ENCODE peak calls at places on chromosomes 3 and 15, in seven cellular contexts. D is endothelial cell of umbilical vein, Q is Peyer's patch, J is GM12878, S is heart left ventricle, B is ovary, M is tibial nerve. C is an unnamed sample.

GRCh38 chr3:135895734-135896121 is 69.8 kb upstream of the PPP2R3A start:
- DNase-seq in D (no peak), Q (no peak), J (no peak), S (no peak), B (no peak), M (no peak), C (no peak)

GRCh38 chr15:31970007-31970406 is 60.3 kb upstream of the CHRNA7 start:
- DNase-seq in D (no peak), Q (no peak), J (no peak), S (no peak), B (no peak), M (no peak), C (no peak)

GRCh38 chr3:45972534-45973402 is 22.9 kb downstream of the FYCO1 start:
- DNase-seq in D (no peak), Q (no peak), J (no peak), S (no peak), B (no peak), M (no peak), C (peak)

GRCh38 chr3:36707623-36708409 is 56.5 kb downstream of the DCLK3 start:
- DNase-seq in D (no peak), Q (no peak), J (no peak), S (no peak), B (no peak), M (no peak), C (no peak)

GRCh38 chr15:27481768-27482167 is 510.8 kb downstream of the GABRG3 start:
- DNase-seq in D (no peak), Q (no peak), J (no peak), S (no peak), B (no peak), M (no peak), C (no peak)

GRCh38 chr3:24837601-24838000 is 343.0 kb upstream of the THRB start:
- DNase-seq in D (peak), Q (no peak), J (no peak), S (no peak), B (no peak), M (no peak), C (no peak)

GRCh38 chr3:39095146-39095677 is 12.2 kb downstream of the GORASP1 start:
- DNase-seq in D (no peak), Q (no peak), J (no peak), S (no peak), B (no peak), M (no peak), C (no peak)

GRCh38 chr15:38049876-38050275 is 115.4 kb downstream of the TMCO5A start:
- DNase-seq in D (peak), Q (no peak), J (no peak), S (no peak), B (no peak), M (no peak), C (no peak)

GRCh38 chr3:107988464-107989156 is 102.2 kb downstream of the CD47 start:
- DNase-seq in D (peak), Q (no peak), J (no peak), S (peak), B (peak), M (no peak), C (peak)

GRCh38 chr3:18813300-18813699 is 335.0 kb upstream of the KCNH8 start:
- DNase-seq in D (no peak), Q (no peak), J (no peak), S (no peak), B (no peak), M (no peak), C (no peak)

GRCh38 chr3:193030276-193030675 is 112.6 kb upstream of the MB21D2 start:
- DNase-seq in D (peak), Q (no peak), J (no peak), S (no peak), B (no peak), M (no peak), C (no peak)

DNA sequence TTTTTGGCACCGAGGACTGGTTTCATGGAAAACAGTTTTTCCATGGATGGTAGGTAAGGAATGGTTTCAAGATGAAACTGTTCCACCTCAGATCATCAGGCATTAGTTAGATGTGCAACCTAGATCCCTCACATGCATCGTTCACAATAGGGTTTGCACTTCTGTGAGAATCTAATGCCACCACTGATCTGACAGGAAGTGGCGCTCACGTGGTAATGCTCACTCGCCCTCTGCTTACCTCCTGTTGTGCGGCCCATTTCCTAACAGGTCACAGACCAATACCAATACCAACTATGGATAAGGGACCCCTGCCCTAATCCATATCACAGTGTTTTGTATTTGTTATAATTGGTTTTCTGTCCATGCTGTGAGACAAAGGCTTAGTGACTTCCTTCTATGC is 58.9 kb downstream of the SLMAP start:
- DNase-seq in D (no peak), Q (peak), J (no peak), S (no peak), B (no peak), M (no peak), C (no peak)
- H3K4me3 ChIP-seq in D (no peak), Q (no peak), J (no peak), S (no peak), B (no peak), M (no peak), C (no peak)

GRCh38 chr15:23859008-23859407 is 171.9 kb upstream of the NDN start:
- DNase-seq in D (no peak), Q (no peak), J (no peak), S (no peak), B (no peak), M (no peak), C (no peak)

GRCh38 chr15:23857028-23857641 is 170.0 kb upstream of the NDN start:
- DNase-seq in D (peak), Q (no peak), J (no peak), S (peak), B (no peak), M (no peak), C (peak)

GRCh38 chr15:23855947-23856346 is 168.8 kb upstream of the NDN start:
- DNase-seq in D (no peak), Q (no peak), J (no peak), S (no peak), B (no peak), M (no peak), C (no peak)

GRCh38 chr15:23860290-23860751 is 173.2 kb upstream of the NDN start:
- DNase-seq in D (no peak), Q (no peak), J (no peak), S (no peak), B (no peak), M (no peak), C (no peak)

GRCh38 chr15:23860846-23861245 is 173.7 kb upstream of the NDN start:
- DNase-seq in D (no peak), Q (no peak), J (no peak), S (no peak), B (no peak), M (no peak), C (no peak)
- TF ChIP-seq POLR2A in D (no peak), Q (no peak), J (no peak), S (no peak), B (no peak), M (no peak), C (no peak)

DNA sequence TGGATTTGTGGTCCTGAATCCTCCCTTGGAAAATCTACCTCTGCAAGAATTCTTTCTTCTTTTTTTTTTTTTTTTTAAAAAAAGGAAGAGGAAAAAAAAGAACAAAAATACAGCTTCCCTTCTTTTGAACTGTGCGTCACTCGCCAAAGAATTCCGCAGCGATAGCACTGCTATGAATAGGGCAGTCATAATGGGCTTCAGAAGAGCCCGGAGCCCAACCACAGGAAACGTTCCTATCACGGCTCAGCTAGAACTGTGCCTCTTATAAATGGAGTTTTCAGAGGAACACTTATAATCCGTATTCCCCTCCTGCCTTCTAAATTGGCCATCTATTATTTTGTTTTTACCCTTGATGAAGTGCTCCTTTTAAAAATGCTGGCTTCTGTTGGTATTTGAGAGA is 227.7 kb downstream of the ADAMTS17 start:
- DNase-seq in D (peak), Q (no peak), J (no peak), S (peak), B (peak), M (peak), C (peak)
- H3K4me3 ChIP-seq in D (no peak), Q (no peak), J (no peak), S (peak), B (no peak), M (peak), C (peak)

GRCh38 chr3:156792114-156792513 is 34.0 kb upstream of the LEKR1 start:
- DNase-seq in D (no peak), Q (no peak), J (no peak), S (no peak), B (no peak), M (no peak), C (no peak)

GRCh38 chr3:156787015-156787414 is 39.1 kb upstream of the LEKR1 start:
- DNase-seq in D (no peak), Q (no peak), J (no peak), S (no peak), B (no peak), M (no peak), C (no peak)

GRCh38 chr3:156790141-156790540 is 36.0 kb upstream of the LEKR1 start:
- DNase-seq in D (no peak), Q (no peak), J (no peak), S (no peak), B (no peak), M (no peak), C (no peak)

GRCh38 chr3:156788846-156789245 is 37.3 kb upstream of the LEKR1 start:
- DNase-seq in D (peak), Q (no peak), J (no peak), S (no peak), B (no peak), M (no peak), C (no peak)

DNA sequence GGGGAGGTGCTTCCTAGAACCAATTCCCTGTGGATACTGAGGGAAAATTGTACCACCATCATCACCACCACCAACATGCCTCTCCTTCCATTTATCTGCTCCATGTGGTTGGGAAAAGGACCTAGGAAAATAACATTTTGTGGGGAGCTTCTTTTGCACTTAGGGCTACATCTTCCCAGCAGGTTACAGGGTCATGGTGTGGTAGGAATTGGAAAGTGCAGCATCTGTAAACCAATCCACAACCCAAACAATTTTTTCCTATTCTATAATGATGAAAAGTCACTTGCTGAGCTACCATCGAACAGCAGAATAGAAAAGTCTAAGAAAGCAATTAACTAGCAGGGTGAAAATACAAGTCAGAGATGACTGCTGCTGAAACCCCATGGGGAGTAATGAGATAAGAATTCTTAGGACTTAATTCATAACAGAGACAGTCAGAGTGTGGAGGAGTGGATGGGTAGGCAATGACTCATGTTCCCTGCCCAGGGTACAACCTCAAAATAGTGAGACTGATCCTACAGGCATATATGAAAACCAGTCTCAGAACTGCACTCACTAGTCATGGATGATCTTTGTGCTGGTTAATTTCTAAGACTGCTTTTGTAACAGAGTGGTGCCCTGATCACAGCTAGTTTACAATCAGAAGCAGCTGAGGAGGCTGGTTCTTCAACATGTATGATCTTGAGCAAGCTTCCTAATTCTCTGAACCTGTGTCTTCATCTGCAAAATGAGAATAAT is 38.1 kb upstream of the LEKR1 start:
- DNase-seq in D (peak), Q (no peak), J (no peak), S (no peak), B (no peak), M (no peak), C (no peak)
- TF ChIP-seq POLR2A in D (no peak), Q (no peak), J (no peak), S (no peak), B (no peak), M (no peak), C (no peak)